ENCODE peak calls at places on chromosome 15, in four cellular contexts. One of them, this sample, is unnamed.

GRCh38 chr15:58966698-58967097 is 20.8 kb upstream of the RNF111 start:
- DNase-seq in natural killer cell: no peak
- DNase-seq in H1: no peak
- DNase-seq in CD4-positive, alpha-beta T cell: no peak
- DNase-seq in this sample: no peak

GRCh38 chr15:59691194-59691805 is 2.2 kb upstream of the BNIP2 start:
- DNase-seq in natural killer cell: no peak
- DNase-seq in H1: no peak
- DNase-seq in CD4-positive, alpha-beta T cell: peak
- DNase-seq in this sample: peak

GRCh38 chr15:32767236-32767635 is 49.4 kb downstream of the GREM1 start:
- DNase-seq in natural killer cell: no peak
- DNase-seq in H1: no peak
- DNase-seq in CD4-positive, alpha-beta T cell: no peak
- DNase-seq in this sample: no peak

GRCh38 chr15:97783240-97783639 is 177.3 kb upstream of the ARRDC4 start:
- DNase-seq in natural killer cell: no peak
- DNase-seq in H1: no peak
- DNase-seq in CD4-positive, alpha-beta T cell: no peak
- DNase-seq in this sample: no peak

GRCh38 chr15:60551781-60552161 is 72.8 kb upstream of the ICE2 start:
- DNase-seq in natural killer cell: no peak
- DNase-seq in H1: no peak
- DNase-seq in CD4-positive, alpha-beta T cell: no peak
- DNase-seq in this sample: no peak

GRCh38 chr15:76996526-76997401 is 1.8 kb downstream of the PSTPIP1 start:
- DNase-seq in natural killer cell: no peak
- DNase-seq in H1: no peak
- DNase-seq in CD4-positive, alpha-beta T cell: peak
- DNase-seq in this sample: peak

GRCh38 chr15:82228750-82229149 is 33.8 kb downstream of the EFL1 start:
- DNase-seq in natural killer cell: no peak
- DNase-seq in H1: no peak
- DNase-seq in CD4-positive, alpha-beta T cell: no peak
- DNase-seq in this sample: no peak

GRCh38 chr15:94526071-94526689 is 294.8 kb downstream of the MCTP2 start:
- DNase-seq in natural killer cell: no peak
- DNase-seq in H1: no peak
- DNase-seq in CD4-positive, alpha-beta T cell: no peak
- DNase-seq in this sample: no peak

GRCh38 chr15:52261498-52262242 is 33.9 kb downstream of the MYO5C start:
- DNase-seq in natural killer cell: peak
- DNase-seq in H1: peak
- DNase-seq in CD4-positive, alpha-beta T cell: peak
- DNase-seq in this sample: peak

GRCh38 chr15:68508485-68509189 is 70.2 kb upstream of the CORO2B start:
- DNase-seq in natural killer cell: no peak
- DNase-seq in H1: no peak
- DNase-seq in CD4-positive, alpha-beta T cell: no peak
- DNase-seq in this sample: no peak

GRCh38 chr15:68506071-68506470 is 72.7 kb upstream of the CORO2B start:
- DNase-seq in natural killer cell: no peak
- DNase-seq in H1: no peak
- DNase-seq in CD4-positive, alpha-beta T cell: no peak
- DNase-seq in this sample: no peak

GRCh38 chr15:68504721-68505090 is 72.7 kb upstream of the ITGA11 start:
- DNase-seq in natural killer cell: no peak
- DNase-seq in H1: no peak
- DNase-seq in CD4-positive, alpha-beta T cell: no peak
- DNase-seq in this sample: no peak

GRCh38 chr15:68510558-68510957 is 68.2 kb upstream of the CORO2B start:
- DNase-seq in natural killer cell: no peak
- DNase-seq in H1: no peak
- DNase-seq in CD4-positive, alpha-beta T cell: no peak
- DNase-seq in this sample: no peak

GRCh38 chr15:68507447-68507846 is 71.3 kb upstream of the CORO2B start:
- DNase-seq in natural killer cell: no peak
- DNase-seq in H1: no peak
- DNase-seq in CD4-positive, alpha-beta T cell: no peak
- DNase-seq in this sample: no peak
- TF ChIP-seq CTCF in natural killer cell: no peak
- TF ChIP-seq CTCF in H1: no peak
- TF ChIP-seq CTCF in CD4-positive, alpha-beta T cell: no peak
- TF ChIP-seq CTCF in this sample: no peak

GRCh38 chr15:91911878-91912277 is 58.4 kb downstream of the SLCO3A1 start:
- DNase-seq in natural killer cell: no peak
- DNase-seq in H1: no peak
- DNase-seq in CD4-positive, alpha-beta T cell: no peak
- DNase-seq in this sample: no peak

GRCh38 chr15:91912336-91912735 is 58.8 kb downstream of the SLCO3A1 start:
- DNase-seq in natural killer cell: no peak
- DNase-seq in H1: no peak
- DNase-seq in CD4-positive, alpha-beta T cell: no peak
- DNase-seq in this sample: no peak

GRCh38 chr15:91908401-91908800 is 54.9 kb downstream of the SLCO3A1 start:
- DNase-seq in natural killer cell: no peak
- DNase-seq in H1: no peak
- DNase-seq in CD4-positive, alpha-beta T cell: no peak
- DNase-seq in this sample: no peak

GRCh38 chr15:91909574-91909973 is 56.1 kb downstream of the SLCO3A1 start:
- DNase-seq in natural killer cell: no peak
- DNase-seq in H1: no peak
- DNase-seq in CD4-positive, alpha-beta T cell: no peak
- DNase-seq in this sample: no peak

DNA sequence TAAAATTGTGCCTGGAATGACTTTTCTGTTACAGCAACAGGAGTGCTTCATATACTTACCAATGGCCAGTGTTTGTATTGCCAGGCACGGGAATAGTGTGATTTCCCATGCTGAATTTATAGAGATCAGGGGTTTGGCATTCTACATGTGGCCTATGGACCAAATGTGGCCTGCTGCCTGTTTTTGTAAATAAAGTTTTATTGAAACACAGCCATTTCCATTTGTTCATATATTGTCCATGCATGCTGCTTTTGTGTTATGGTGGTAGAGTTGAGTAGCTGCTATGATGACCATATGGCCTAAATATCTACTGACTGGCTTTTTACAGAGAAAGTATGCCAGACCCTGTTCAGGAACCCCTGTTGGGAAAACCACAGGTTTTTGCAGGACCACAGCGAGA is 55.6 kb downstream of the SLCO3A1 start:
- DNase-seq in natural killer cell: no peak
- DNase-seq in H1: no peak
- DNase-seq in CD4-positive, alpha-beta T cell: no peak
- DNase-seq in this sample: no peak
- TF ChIP-seq CTCF in natural killer cell: no peak
- TF ChIP-seq CTCF in H1: no peak
- TF ChIP-seq CTCF in CD4-positive, alpha-beta T cell: no peak
- TF ChIP-seq CTCF in this sample: no peak

DNA sequence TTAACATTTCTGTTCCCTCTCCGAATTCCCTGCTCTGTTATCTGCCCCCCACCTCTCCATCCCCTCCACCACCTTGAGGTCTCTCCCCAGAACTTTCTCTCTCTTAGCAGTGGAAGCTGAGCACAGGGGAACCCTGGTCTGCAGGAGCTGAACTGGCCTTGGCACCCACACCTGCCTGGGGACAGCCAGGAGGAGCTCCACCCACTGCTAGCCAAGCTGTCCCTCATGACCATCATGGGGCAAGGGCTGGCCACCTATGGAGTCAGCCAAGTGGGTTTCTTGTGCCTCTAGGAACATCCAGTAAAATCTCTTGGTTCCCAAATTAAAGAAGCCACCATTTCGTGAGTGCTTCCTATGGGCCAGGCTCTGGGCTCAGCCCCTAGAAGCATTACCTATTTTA is 276.4 kb upstream of the TLE3 start:
- DNase-seq in natural killer cell: no peak
- DNase-seq in H1: no peak
- DNase-seq in CD4-positive, alpha-beta T cell: no peak
- DNase-seq in this sample: no peak
- TF ChIP-seq CTCF in natural killer cell: no peak
- TF ChIP-seq CTCF in H1: no peak
- TF ChIP-seq CTCF in CD4-positive, alpha-beta T cell: no peak
- TF ChIP-seq CTCF in this sample: no peak

DNA sequence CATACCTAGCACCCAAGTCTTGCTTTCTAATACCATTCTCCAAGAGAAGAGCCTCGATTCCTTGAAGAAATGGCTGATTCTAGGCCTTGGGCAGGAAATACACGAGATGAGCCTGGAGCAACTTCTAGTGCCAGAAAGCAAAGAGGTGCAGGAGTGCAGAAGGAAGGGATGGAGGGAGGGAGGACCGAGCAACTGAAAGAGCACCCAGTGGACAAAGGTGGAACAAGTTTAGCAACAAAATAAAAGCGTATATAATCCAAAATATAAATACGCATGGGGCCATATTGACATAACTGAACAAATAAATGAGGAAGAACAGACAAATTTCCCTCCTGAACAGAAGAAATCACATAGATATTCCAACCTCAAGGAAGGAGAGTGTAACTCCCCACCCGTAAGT is 34.4 kb downstream of the CHSY1 start:
- DNase-seq in natural killer cell: no peak
- DNase-seq in H1: no peak
- DNase-seq in CD4-positive, alpha-beta T cell: no peak
- DNase-seq in this sample: no peak
- TF ChIP-seq CTCF in natural killer cell: no peak
- TF ChIP-seq CTCF in H1: no peak
- TF ChIP-seq CTCF in CD4-positive, alpha-beta T cell: no peak
- TF ChIP-seq CTCF in this sample: no peak

DNA sequence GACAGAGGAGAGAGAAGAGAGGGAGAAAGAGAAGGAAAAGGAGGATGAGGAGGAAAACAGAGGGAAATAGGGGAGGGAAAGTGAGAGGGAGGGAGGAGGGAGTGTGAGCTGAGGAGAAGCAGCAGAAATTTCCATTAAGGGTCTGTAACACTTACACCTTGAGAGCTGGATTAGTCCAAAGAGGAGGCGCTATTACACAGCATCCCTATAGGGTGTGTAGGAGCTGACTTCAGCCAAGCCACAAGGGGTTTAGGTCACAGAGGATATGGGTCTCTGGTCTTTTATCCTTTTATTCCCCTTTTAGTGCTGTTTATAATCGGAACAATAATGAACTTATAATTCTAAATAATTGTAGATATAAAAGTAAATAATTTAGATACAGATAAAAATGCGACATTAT is 230.4 kb downstream of the GABRG3 start:
- DNase-seq in natural killer cell: no peak
- DNase-seq in H1: no peak
- DNase-seq in CD4-positive, alpha-beta T cell: no peak
- DNase-seq in this sample: no peak
- TF ChIP-seq CTCF in natural killer cell: no peak
- TF ChIP-seq CTCF in H1: no peak
- TF ChIP-seq CTCF in CD4-positive, alpha-beta T cell: no peak
- TF ChIP-seq CTCF in this sample: no peak

GRCh38 chr15:63003836-63004610 is 38.5 kb upstream of the TPM1 start:
- DNase-seq in natural killer cell: no peak
- DNase-seq in H1: no peak
- DNase-seq in CD4-positive, alpha-beta T cell: no peak
- DNase-seq in this sample: no peak
- TF ChIP-seq CTCF in natural killer cell: no peak
- TF ChIP-seq CTCF in H1: peak
- TF ChIP-seq CTCF in CD4-positive, alpha-beta T cell: no peak
- TF ChIP-seq CTCF in this sample: no peak

DNA sequence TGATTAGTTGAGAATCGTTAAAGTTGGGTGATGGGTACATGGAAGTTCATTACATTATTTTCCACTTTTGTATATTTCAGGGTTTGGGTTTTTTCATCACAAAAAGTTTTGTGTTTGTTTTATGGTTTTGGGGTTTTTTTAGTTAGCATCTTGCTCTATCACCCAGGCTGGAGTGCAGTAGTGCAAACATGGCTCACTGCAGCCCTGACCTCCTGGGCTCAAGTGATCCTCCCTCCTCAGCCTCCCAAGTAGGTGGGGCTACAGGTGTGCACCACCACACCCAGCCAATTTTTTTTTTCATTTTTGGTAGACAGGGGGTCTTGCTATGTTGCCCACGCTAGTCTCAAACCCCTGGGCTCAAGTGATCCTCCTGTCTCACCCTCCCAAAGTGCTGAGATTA is 100.1 kb upstream of the CHD2 start:
- DNase-seq in natural killer cell: no peak
- DNase-seq in H1: no peak
- DNase-seq in CD4-positive, alpha-beta T cell: no peak
- DNase-seq in this sample: no peak
- TF ChIP-seq CTCF in natural killer cell: no peak
- TF ChIP-seq CTCF in H1: no peak
- TF ChIP-seq CTCF in CD4-positive, alpha-beta T cell: no peak
- TF ChIP-seq CTCF in this sample: no peak